ENCODE peak calls at places on chromosomes 16 and 17, in nine cellular contexts. K, A, M, X, G, H, I, E and B are unnamed samples.

GRCh38 chr16:12459401-12459791 is 344.3 kb downstream of the CPPED1 start:
- DNase-seq in M (no peak), G (no peak), K (peak; percentile 29), E (no peak), X (no peak), H (no peak), A (peak; percentile 30), I (no peak), B (no peak)

GRCh38 chr17:20010886-20011402 is 1.8 kb downstream of the SPECC1 start:
- DNase-seq in E (no peak), A (no peak), I (no peak), M (no peak), K (no peak), G (no peak), X (no peak), H (no peak), B (no peak)

GRCh38 chr17:79031996-79032875 is 8.3 kb downstream of the C1QTNF1 start:
- DNase-seq in E (no peak), H (no peak), M (no peak), K (no peak), G (peak; percentile 64), I (no peak), X (no peak), A (no peak), B (no peak)

GRCh38 chr17:27975146-27976011 is 67.1 kb upstream of the NLK start:
- DNase-seq in H (no peak), K (no peak), M (no peak), E (no peak), G (no peak), X (no peak), I (no peak), A (no peak), B (no peak)

GRCh38 chr16:70250748-70251650 is 741 bp downstream of the EXOSC6 start:
- DNase-seq in K (no peak), A (peak; percentile 63), I (peak; percentile 43), M (no peak), X (no peak), H (peak; percentile 51), G (peak; percentile 96), E (peak; percentile 72), B (peak; percentile 59)

GRCh38 chr16:67163164-67163902 is 1.2 kb upstream of the HSF4 start:
- DNase-seq in K (peak; percentile 38), E (no peak), X (no peak), I (no peak), A (peak; percentile 83), H (no peak), G (peak; percentile 82), M (no peak), B (peak; percentile 79)

GRCh38 chr16:11634307-11634706 is 33.9 kb upstream of the SNN start:
- DNase-seq in E (no peak), H (no peak), G (no peak), X (no peak), M (no peak), I (no peak), A (no peak), K (no peak), B (no peak)

GRCh38 chr16:1338119-1338730 is 4.8 kb downstream of the BAIAP3 start:
- DNase-seq in M (no peak), I (peak; percentile 37), H (peak; percentile 67), E (peak; percentile 74), X (peak; percentile 48), G (no peak), A (no peak), K (no peak), B (peak; percentile 75)

GRCh38 chr16:1989826-1990335 is at the start of gene SYNGR3:
- DNase-seq in X (no peak), K (no peak), G (no peak), E (peak; percentile 56), I (peak; percentile 10), A (no peak), H (no peak), M (no peak), B (peak; percentile 42)

GRCh38 chr17:42409467-42410351 is 13.3 kb downstream of the CAVIN1 start:
- DNase-seq in G (peak; percentile 99), A (no peak), M (peak; percentile 76), K (no peak), H (no peak), E (peak; percentile 54), I (no peak), X (peak; percentile 93), B (no peak)

GRCh38 chr17:69760562-69760961 is 314.5 kb upstream of the KCNJ16 start:
- DNase-seq in M (no peak), A (no peak), H (no peak), G (no peak), I (no peak), K (no peak), E (no peak), X (no peak), B (no peak)

GRCh38 chr17:61423967-61424649 is 24.5 kb downstream of the TBX2 start:
- DNase-seq in K (no peak), G (no peak), I (no peak), E (no peak), X (no peak), A (no peak), M (no peak), H (no peak), B (no peak)

GRCh38 chr17:64984776-64985521 is 65.7 kb upstream of the LRRC37A3 start:
- DNase-seq in G (no peak), E (peak; percentile 59), H (no peak), M (no peak), X (peak; percentile 95), I (no peak), K (no peak), A (no peak), B (no peak)

GRCh38 chr16:1078579-1079021 is 6.1 kb downstream of the SSTR5 start:
- DNase-seq in E (peak; percentile 89), M (no peak), A (peak; percentile 57), K (no peak), I (peak; percentile 76), H (no peak), G (peak; percentile 99), X (peak; percentile 76), B (peak; percentile 86)

GRCh38 chr16:64162613-64163375 is 959.1 kb downstream of the CDH11 start:
- DNase-seq in E (no peak), A (no peak), H (no peak), X (no peak), K (no peak), I (no peak), G (no peak), M (no peak), B (no peak)

GRCh38 chr16:1792836-1793577 is 498 bp downstream of the IGFALS start:
- DNase-seq in E (peak; percentile 9), M (no peak), K (no peak), A (no peak), G (peak; percentile 73), H (no peak), I (no peak), X (no peak), B (no peak)

GRCh38 chr17:81164464-81165245 is 652 bp upstream of the PVALEF start:
- DNase-seq in K (peak; percentile 58), E (no peak), M (no peak), I (no peak), H (no peak), X (no peak), A (no peak), G (no peak), B (peak; percentile 95)

GRCh38 chr17:2874211-2874686 is 78.0 kb downstream of the RAP1GAP2 start:
- DNase-seq in E (peak; percentile 50), G (no peak), I (no peak), A (no peak), H (peak; percentile 91), K (no peak), M (no peak), X (no peak), B (no peak)

GRCh38 chr17:76353599-76354316 is at the start of gene PRPSAP1:
- DNase-seq in I (peak; percentile 90), H (peak; percentile 95), M (peak; percentile 65), A (peak; percentile 94), G (peak; percentile 97), E (peak; percentile 95), K (peak; percentile 80), X (peak; percentile 79), B (peak; percentile 96)

DNA sequence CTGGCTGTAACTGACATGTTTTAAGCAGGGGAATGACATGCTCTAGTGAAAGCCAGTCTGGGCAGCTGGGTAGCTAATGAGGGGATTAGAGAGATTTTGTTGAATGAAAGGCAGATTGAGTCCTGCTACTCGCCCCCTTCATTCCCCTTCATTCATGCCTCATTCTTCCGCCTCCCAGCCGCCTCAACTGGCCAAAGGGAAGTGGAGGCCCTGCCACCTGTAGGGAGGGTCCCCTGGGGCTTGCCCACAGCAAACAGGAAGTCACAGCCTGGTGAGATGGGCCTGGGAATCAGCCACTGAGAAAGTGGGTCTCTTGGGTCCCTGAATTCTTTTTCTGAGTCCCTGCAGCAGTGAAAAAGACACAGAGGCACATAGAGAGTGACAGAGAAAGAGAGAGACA is 1.1 kb upstream of the CD19 start:
- DNase-seq in G (peak; percentile 27), K (no peak), A (no peak), H (no peak), X (no peak), I (no peak), M (no peak), E (no peak), B (peak; percentile 86)
- H3K27ac ChIP-seq in G (no peak overlapping the region), K (no peak overlapping the region), A (no peak overlapping the region), H (no peak overlapping the region), X (no peak overlapping the region), I (no peak overlapping the region), M (no peak overlapping the region), E (no peak overlapping the region), B (no peak overlapping the region)

GRCh38 chr16:73047221-73047535 is 750 bp downstream of the ZFHX3 start:
- DNase-seq in A (no peak), X (peak; percentile 94), I (no peak), M (no peak), G (peak; percentile 88), H (no peak), E (no peak), K (no peak), B (no peak)
- H3K27ac ChIP-seq in A (peak overlapping the region; percentile 58), X (peak overlapping the region; percentile 97), I (no peak overlapping the region), M (peak overlapping the region; percentile 97), G (peak overlapping the region; percentile 88), H (no peak overlapping the region), E (peak overlapping the region; percentile 98), K (peak overlapping the region; percentile 74), B (peak overlapping the region; percentile 91)

DNA sequence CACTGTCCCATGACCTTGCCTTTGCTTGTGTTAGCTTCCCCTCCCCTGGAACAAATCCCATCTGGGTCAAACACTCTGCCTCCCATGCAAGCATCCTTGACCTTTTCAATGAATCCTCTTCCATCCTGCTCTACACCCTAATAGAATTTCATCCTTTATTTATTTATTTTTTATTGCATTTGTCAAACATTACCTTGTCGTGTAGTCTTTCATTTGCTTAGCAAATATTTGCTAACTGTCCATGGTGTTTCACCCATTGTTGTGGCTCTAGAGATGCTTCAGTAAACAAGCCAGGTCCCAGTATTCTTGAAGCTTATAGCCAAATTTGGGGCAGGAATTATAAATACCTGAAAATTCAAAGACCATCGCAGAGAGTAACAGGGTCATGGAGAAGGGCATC is 51.0 kb upstream of the MRTFB start:
- DNase-seq in I (no peak), H (no peak), E (no peak), K (no peak), X (no peak), M (no peak), A (no peak), G (no peak), B (no peak)
- H3K27ac ChIP-seq in I (no peak overlapping the region), H (no peak overlapping the region), E (no peak overlapping the region), K (no peak overlapping the region), X (no peak overlapping the region), M (no peak overlapping the region), A (no peak overlapping the region), G (no peak overlapping the region), B (no peak overlapping the region)

GRCh38 chr16:89536886-89537548 is 23.5 kb upstream of the RPL13 start:
- DNase-seq in H (no peak), I (no peak), E (no peak), G (peak; percentile 62), A (no peak), X (no peak), K (peak; percentile 59), M (no peak), B (no peak)
- H3K27ac ChIP-seq in H (no peak overlapping the region), I (no peak overlapping the region), E (no peak overlapping the region), G (no peak overlapping the region), A (no peak overlapping the region), X (no peak overlapping the region), K (peak overlapping the region; percentile 91), M (peak overlapping the region; percentile 53), B (no peak overlapping the region)